ENCODE peak calls at places on chromosome 2, in nine cellular contexts. T, F, R, C, A, H, X, Z and D are unnamed samples.

GRCh38 chr2:145752091-145752806 is 1232.3 kb upstream of the ZEB2 start:
- DNase-seq in C (no peak), F (peak), Z (peak), X (peak), R (peak), T (peak), A (no peak), H (peak), D (peak)

GRCh38 chr2:28545590-28546195 is 49.8 kb downstream of the PLB1 start:
- DNase-seq in Z (no peak), C (no peak), A (no peak), H (no peak), X (no peak), R (no peak), F (no peak), T (no peak), D (no peak)

GRCh38 chr2:223626713-223627112 is 24.6 kb upstream of the SCG2 start:
- DNase-seq in Z (peak), H (peak), T (no peak), F (peak), A (no peak), X (no peak), R (peak), C (no peak), D (no peak)

GRCh38 chr2:146523218-146523617 is 1321.6 kb upstream of the ACVR2A start:
- DNase-seq in F (no peak), X (no peak), R (peak), A (no peak), H (peak), T (no peak), C (no peak), Z (peak), D (no peak)

GRCh38 chr2:203732072-203732952 is 25.9 kb downstream of the CD28 start:
- DNase-seq in A (no peak), H (no peak), F (no peak), R (no peak), X (no peak), Z (no peak), C (no peak), T (no peak), D (no peak)

GRCh38 chr2:111227716-111228141 is 107.0 kb downstream of the BCL2L11 start:
- DNase-seq in R (peak), X (no peak), A (no peak), T (no peak), Z (peak), H (peak), F (peak), C (no peak), D (peak)

GRCh38 chr2:41781082-41781481 is 266.7 kb upstream of the PKDCC start:
- DNase-seq in H (no peak), X (no peak), T (no peak), C (no peak), A (no peak), F (no peak), R (no peak), Z (no peak), D (no peak)

GRCh38 chr2:86298411-86299390 is 38.7 kb downstream of the REEP1 start:
- DNase-seq in R (peak), H (no peak), Z (no peak), X (no peak), C (no peak), T (no peak), F (peak), A (no peak), D (peak)

GRCh38 chr2:71151620-71152019 is 21.2 kb downstream of the MPHOSPH10 start:
- DNase-seq in T (no peak), H (no peak), Z (no peak), X (no peak), C (no peak), R (no peak), F (no peak), A (no peak), D (no peak)

GRCh38 chr2:136327162-136327852 is 209.4 kb upstream of the CXCR4 start:
- DNase-seq in F (no peak), Z (peak), H (peak), A (no peak), X (no peak), C (peak), T (no peak), R (peak), D (no peak)

GRCh38 chr2:173568054-173568453 is 213.4 kb downstream of the CDCA7 start:
- DNase-seq in C (no peak), Z (peak), A (peak), R (peak), F (no peak), H (peak), X (peak), T (no peak), D (no peak)

GRCh38 chr2:240302933-240303332 is 132.5 kb upstream of the GPC1 start:
- DNase-seq in C (no peak), X (no peak), R (no peak), H (no peak), F (no peak), A (no peak), T (no peak), Z (no peak), D (no peak)

GRCh38 chr2:191835539-191836350 is 11.1 kb downstream of the CAVIN2 start:
- DNase-seq in Z (no peak), R (peak), H (no peak), A (no peak), X (no peak), T (no peak), C (no peak), F (no peak), D (no peak)

GRCh38 chr2:8418721-8419120 is 263.1 kb upstream of the ID2 start:
- DNase-seq in C (no peak), Z (no peak), R (no peak), A (no peak), T (no peak), X (no peak), F (no peak), H (peak), D (no peak)

GRCh38 chr2:161428240-161428587 is 12.1 kb downstream of the TBR1 start:
- DNase-seq in R (no peak), H (no peak), T (no peak), C (no peak), Z (no peak), A (no peak), X (no peak), F (no peak), D (no peak)

GRCh38 chr2:218859994-218860831 is 608 bp downstream of the WNT6 start:
- DNase-seq in A (no peak), R (no peak), C (no peak), Z (no peak), F (no peak), H (no peak), T (no peak), X (no peak), D (no peak)

GRCh38 chr2:71603311-71603794 is 150.0 kb downstream of the DYSF start:
- DNase-seq in X (no peak), H (peak), A (peak), Z (no peak), R (no peak), F (no peak), T (no peak), C (no peak), D (no peak)

GRCh38 chr2:120910956-120911951 is 175.6 kb downstream of the GLI2 start:
- DNase-seq in Z (peak), H (no peak), F (peak), T (no peak), R (peak), X (peak), A (no peak), C (no peak), D (no peak)

GRCh38 chr2:242047963-242048362 is 178.4 kb downstream of the RTP5 start:
- DNase-seq in R (no peak), T (no peak), F (no peak), H (no peak), C (no peak), X (no peak), Z (no peak), A (no peak), D (no peak)

GRCh38 chr2:108139521-108139920 is 100.2 kb upstream of the SULT1C3 start:
- DNase-seq in F (no peak), C (no peak), A (no peak), T (no peak), X (no peak), H (peak), Z (peak), R (peak), D (no peak)

GRCh38 chr2:186695081-186695756 is 1.4 kb downstream of the FAM171B start:
- DNase-seq in X (no peak), A (no peak), C (no peak), Z (peak), F (peak), T (no peak), R (peak), H (peak), D (no peak)

GRCh38 chr2:128234613-128235012 is 84.1 kb downstream of the HS6ST1 start:
- DNase-seq in T (no peak), X (no peak), H (no peak), Z (no peak), F (no peak), A (no peak), R (no peak), C (no peak), D (no peak)

GRCh38 chr2:66585616-66586015 is 150.7 kb downstream of the MEIS1 start:
- DNase-seq in X (no peak), H (no peak), Z (no peak), F (no peak), T (peak), C (no peak), R (no peak), A (no peak), D (no peak)

GRCh38 chr2:157777425-157777824 is 98.7 kb downstream of the ACVR1 start:
- DNase-seq in T (peak), A (no peak), R (peak), C (peak), H (peak), X (peak), F (peak), Z (peak), D (no peak)

GRCh38 chr2:28296243-28296642 is 96.4 kb upstream of the FOSL2 start:
- DNase-seq in Z (no peak), F (peak), C (no peak), X (peak), H (no peak), A (no peak), R (peak), T (no peak), D (no peak)

GRCh38 chr2:72919414-72920316 is 2.3 kb downstream of the EMX1 start:
- DNase-seq in C (no peak), A (no peak), H (no peak), Z (no peak), R (no peak), T (peak), X (no peak), F (no peak), D (no peak)
- H3K4me3 ChIP-seq in C (peak), A (no peak), H (no peak), Z (no peak), R (no peak), T (no peak), X (no peak), F (no peak), D (peak)

GRCh38 chr2:177241771-177242135 is 22.8 kb downstream of the NFE2L2 start:
- DNase-seq in H (peak), C (no peak), X (no peak), R (no peak), A (no peak), Z (peak), T (no peak), F (no peak), D (no peak)
- H3K4me3 ChIP-seq in H (no peak), C (no peak), X (peak), R (peak), A (no peak), Z (peak), T (no peak), F (peak), D (no peak)

DNA sequence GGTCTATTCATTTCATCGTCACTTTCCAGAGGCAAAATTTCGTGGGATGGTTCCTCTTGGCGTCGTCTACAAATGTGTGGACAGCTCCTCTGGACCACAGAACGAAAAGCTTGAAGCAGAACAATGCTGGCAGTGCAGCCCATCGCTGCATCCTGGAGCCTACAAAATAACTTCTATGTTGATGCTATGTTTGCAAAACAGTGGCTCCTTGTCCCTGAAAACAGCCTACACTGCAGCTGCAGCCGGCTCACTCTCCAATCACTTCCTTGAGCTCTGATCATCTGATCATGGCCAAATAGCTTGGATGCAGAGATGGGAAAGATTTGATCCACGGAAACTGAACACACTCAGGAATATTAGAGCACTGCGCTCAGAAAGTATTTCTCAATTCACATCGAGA is 60.0 kb downstream of the DOCK10 start:
- DNase-seq in H (no peak), C (no peak), Z (no peak), X (no peak), A (no peak), R (no peak), F (no peak), T (no peak), D (no peak)
- H3K4me3 ChIP-seq in H (no peak), C (no peak), Z (no peak), X (no peak), A (no peak), R (no peak), F (no peak), T (no peak), D (no peak)

DNA sequence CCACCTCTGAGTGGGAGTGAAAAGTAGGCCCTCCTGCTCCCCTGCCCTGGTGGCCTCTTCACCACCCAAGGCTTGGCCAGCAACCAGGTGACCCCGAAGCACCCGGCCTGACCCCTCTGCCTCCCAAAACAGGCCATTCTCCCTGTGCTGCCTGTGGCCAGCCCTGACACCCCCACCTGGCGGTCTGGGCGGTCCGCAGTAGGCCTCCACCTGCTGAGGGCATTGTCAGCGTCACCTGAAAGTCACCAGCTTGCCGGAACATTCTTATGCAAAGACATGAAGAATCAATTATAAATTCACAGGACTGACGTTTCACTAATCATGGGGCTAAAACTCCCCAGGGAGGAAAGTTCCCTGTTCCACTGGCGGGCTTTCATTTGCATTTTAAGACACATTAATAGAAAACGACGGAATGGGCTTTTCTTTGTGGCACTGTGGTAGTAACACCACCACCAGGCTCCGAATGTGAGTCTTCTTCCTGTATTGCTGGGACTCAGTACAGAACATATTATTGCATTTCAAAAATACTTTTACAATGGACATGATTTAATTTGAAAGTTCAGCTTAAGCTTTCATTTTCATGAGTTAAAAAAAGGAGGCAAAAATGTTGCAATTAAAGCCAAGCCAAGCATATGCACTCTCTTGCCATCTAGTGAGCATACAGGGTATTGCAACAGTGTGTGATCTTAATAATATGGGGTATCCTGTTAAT is 57.4 kb downstream of the ADI1 start:
- DNase-seq in A (no peak), T (no peak), H (peak), X (peak), Z (peak), F (peak), C (peak), R (peak), D (no peak)
- H3K4me3 ChIP-seq in A (no peak), T (no peak), H (no peak), X (no peak), Z (no peak), F (no peak), C (no peak), R (no peak), D (no peak)

GRCh38 chr2:131035112-131035825 is 58.0 kb downstream of the FAM168B start:
- DNase-seq in A (no peak), Z (no peak), H (no peak), R (no peak), C (no peak), T (no peak), X (no peak), F (no peak), D (no peak)
- H3K4me3 ChIP-seq in A (no peak), Z (peak), H (peak), R (no peak), C (peak), T (no peak), X (no peak), F (peak), D (peak)

GRCh38 chr2:189474526-189474925 is 33.3 kb downstream of the WDR75 start:
- DNase-seq in C (no peak), H (no peak), X (no peak), T (no peak), R (no peak), F (no peak), A (no peak), Z (no peak), D (no peak)
- H3K4me3 ChIP-seq in C (no peak), H (no peak), X (no peak), T (no peak), R (no peak), F (no peak), A (no peak), Z (no peak), D (no peak)

GRCh38 chr2:37637985-37638384 is 33.5 kb downstream of the CDC42EP3 start:
- DNase-seq in C (no peak), A (no peak), X (no peak), F (no peak), R (no peak), Z (peak), H (no peak), T (no peak), D (no peak)
- H3K4me3 ChIP-seq in C (no peak), A (no peak), X (no peak), F (no peak), R (no peak), Z (no peak), H (no peak), T (no peak), D (no peak)

GRCh38 chr2:69013123-69013836 is at the start of gene ANTXR1:
- DNase-seq in X (peak), F (peak), C (no peak), A (peak), H (peak), T (no peak), R (peak), Z (peak), D (peak)

GRCh38 chr2:69012310-69013122 is 463 bp upstream of the ANTXR1 start:
- DNase-seq in H (peak), R (peak), Z (no peak), F (peak), X (peak), C (peak), T (peak), A (peak), D (no peak)

GRCh38 chr2:69011611-69012157 is 1.3 kb upstream of the ANTXR1 start:
- DNase-seq in X (no peak), Z (no peak), C (no peak), T (no peak), R (no peak), H (no peak), A (no peak), F (no peak), D (no peak)

GRCh38 chr2:69007603-69008002 is 5.4 kb upstream of the ANTXR1 start:
- DNase-seq in H (peak), C (no peak), X (no peak), R (no peak), Z (no peak), T (no peak), A (no peak), F (no peak), D (no peak)

GRCh38 chr2:69010437-69011194 is 2.4 kb upstream of the ANTXR1 start:
- DNase-seq in C (no peak), Z (no peak), T (no peak), R (peak), F (no peak), H (no peak), A (no peak), X (no peak), D (no peak)
- H3K4me3 ChIP-seq in C (no peak), Z (no peak), T (no peak), R (no peak), F (no peak), H (no peak), A (no peak), X (no peak), D (no peak)